ENCODE peak calls at places on chromosomes 2 and 18, in five cellular contexts. G is K562, D is IMR-90, F is GM12878, H is SK-N-SH. P is an unnamed sample.

GRCh38 chr2:64403426-64403825 is 50.5 kb upstream of the LGALSL start:
- DNase-seq in F (no peak), H (no peak), D (no peak), G (no peak), P (no peak)

GRCh38 chr18:67486534-67486933 is 30.0 kb downstream of the DSEL start:
- DNase-seq in F (no peak), H (no peak), G (no peak), D (no peak), P (no peak)

GRCh38 chr2:23002234-23002633 is 382.7 kb upstream of the KLHL29 start:
- DNase-seq in H (no peak), F (no peak), D (no peak), G (no peak), P (no peak)

GRCh38 chr18:6009751-6010150 is 114.4 kb upstream of the TMEM200C start:
- DNase-seq in G (no peak), H (no peak), D (peak), F (no peak), P (no peak)

GRCh38 chr2:120686511-120687168 is 49.0 kb upstream of the GLI2 start:
- DNase-seq in D (no peak), G (peak), F (no peak), H (no peak), P (no peak)

GRCh38 chr2:32310577-32310976 is 32.9 kb downstream of the YIPF4 start:
- DNase-seq in G (no peak), H (no peak), D (no peak), F (no peak), P (no peak)

GRCh38 chr2:216618785-216619184 is 14.4 kb upstream of the IGFBP2 start:
- DNase-seq in F (no peak), D (no peak), G (no peak), H (no peak), P (no peak)

GRCh38 chr2:238160206-238161129 is 1.7 kb downstream of the ERFE start:
- DNase-seq in D (peak), H (peak), F (no peak), G (peak), P (peak)

GRCh38 chr2:238719641-238720040 is 128.2 kb upstream of the TWIST2 start:
- DNase-seq in F (no peak), G (no peak), D (no peak), H (no peak), P (no peak)

GRCh38 chr18:10927290-10927979 is 221.9 kb downstream of the PIEZO2 start:
- DNase-seq in H (no peak), G (no peak), D (peak), F (no peak), P (no peak)

GRCh38 chr2:70551156-70551555 is 2.5 kb downstream of the TGFA start:
- DNase-seq in G (no peak), H (no peak), F (no peak), D (no peak), P (no peak)

GRCh38 chr2:39381653-39382052 is 55.4 kb downstream of the MAP4K3 start:
- DNase-seq in D (no peak), F (no peak), H (no peak), G (no peak), P (no peak)

GRCh38 chr2:43225093-43225787 is 1.2 kb downstream of the ZFP36L2 start:
- DNase-seq in F (no peak), G (peak), D (peak), H (peak), P (no peak)

GRCh38 chr2:109129921-109130725 is 1.1 kb downstream of the SH3RF3 start:
- DNase-seq in D (peak), G (no peak), F (no peak), H (no peak), P (no peak)

GRCh38 chr18:50009772-50010171 is 185.2 kb downstream of the MYO5B start:
- DNase-seq in F (peak), G (peak), D (peak), H (peak), P (peak)

GRCh38 chr2:30446602-30447148 is 371 bp upstream of the LCLAT1 start:
- DNase-seq in D (no peak), F (no peak), G (no peak), H (peak), P (no peak)

GRCh38 chr2:22055784-22056620 is 932.2 kb downstream of the TDRD15 start:
- DNase-seq in H (no peak), F (no peak), D (no peak), G (no peak), P (peak)

GRCh38 chr2:29731948-29732347 is 189.4 kb downstream of the ALK start:
- DNase-seq in H (no peak), D (no peak), F (no peak), G (no peak), P (no peak)

GRCh38 chr2:41772697-41773096 is 275.1 kb upstream of the PKDCC start:
- DNase-seq in H (no peak), D (no peak), F (no peak), G (no peak), P (no peak)

GRCh38 chr2:144445196-144445595 is 74.7 kb downstream of the ZEB2 start:
- DNase-seq in F (no peak), H (no peak), D (no peak), G (no peak), P (no peak)

GRCh38 chr18:36214811-36215210 is 27.5 kb downstream of the MOCOS start:
- DNase-seq in G (no peak), D (no peak), H (no peak), F (no peak), P (no peak)

GRCh38 chr2:127011796-127012195 is 95.2 kb downstream of the BIN1 start:
- DNase-seq in G (no peak), F (no peak), D (no peak), H (no peak), P (no peak)

GRCh38 chr18:56329536-56329935 is 308.9 kb downstream of the TXNL1 start:
- DNase-seq in H (no peak), G (no peak), D (no peak), F (no peak), P (no peak)

GRCh38 chr2:1609040-1609439 is 135.3 kb downstream of the PXDN start:
- DNase-seq in D (no peak), G (no peak), F (no peak), H (no peak), P (no peak)

GRCh38 chr2:224958873-224959272 is 83.4 kb downstream of the DOCK10 start:
- DNase-seq in G (no peak), F (no peak), D (no peak), H (no peak), P (no peak)

GRCh38 chr2:160367887-160368286 is 125.7 kb downstream of the RBMS1 start:
- DNase-seq in G (no peak), F (peak), D (peak), H (no peak), P (no peak)

GRCh38 chr18:48939368-48940097 is 11.2 kb downstream of the SMAD7 start:
- DNase-seq in D (no peak), F (no peak), G (no peak), H (no peak), P (no peak)

GRCh38 chr2:199778655-199779054 is 72.3 kb downstream of the FTCDNL1 start:
- DNase-seq in F (no peak), H (no peak), G (no peak), D (no peak), P (no peak)

GRCh38 chr2:28662044-28662443 is 89.6 kb upstream of the PPP1CB start:
- DNase-seq in G (no peak), H (no peak), D (no peak), F (no peak), P (no peak)

GRCh38 chr2:102619414-102620319 is at the start of gene SLC9A2:
- DNase-seq in D (no peak), H (peak), F (no peak), G (peak), P (no peak)

GRCh38 chr2:66673286-66673685 is 238.4 kb downstream of the MEIS1 start:
- DNase-seq in F (no peak), H (no peak), G (no peak), D (no peak), P (no peak)

GRCh38 chr2:113685471-113685870 is 58.4 kb downstream of the RABL2A start:
- DNase-seq in H (no peak), G (no peak), F (no peak), D (peak), P (no peak)

GRCh38 chr2:236570081-236570979 is 705 bp downstream of the ACKR3 start:
- DNase-seq in G (no peak), D (no peak), H (no peak), F (no peak), P (no peak)

GRCh38 chr2:66446178-66446860 is 11.4 kb downstream of the MEIS1 start:
- DNase-seq in D (no peak), F (no peak), H (no peak), G (no peak), P (no peak)

GRCh38 chr2:88658890-88659881 is 31.9 kb upstream of the EIF2AK3 start:
- DNase-seq in D (peak), F (no peak), G (no peak), H (no peak), P (peak)

DNA sequence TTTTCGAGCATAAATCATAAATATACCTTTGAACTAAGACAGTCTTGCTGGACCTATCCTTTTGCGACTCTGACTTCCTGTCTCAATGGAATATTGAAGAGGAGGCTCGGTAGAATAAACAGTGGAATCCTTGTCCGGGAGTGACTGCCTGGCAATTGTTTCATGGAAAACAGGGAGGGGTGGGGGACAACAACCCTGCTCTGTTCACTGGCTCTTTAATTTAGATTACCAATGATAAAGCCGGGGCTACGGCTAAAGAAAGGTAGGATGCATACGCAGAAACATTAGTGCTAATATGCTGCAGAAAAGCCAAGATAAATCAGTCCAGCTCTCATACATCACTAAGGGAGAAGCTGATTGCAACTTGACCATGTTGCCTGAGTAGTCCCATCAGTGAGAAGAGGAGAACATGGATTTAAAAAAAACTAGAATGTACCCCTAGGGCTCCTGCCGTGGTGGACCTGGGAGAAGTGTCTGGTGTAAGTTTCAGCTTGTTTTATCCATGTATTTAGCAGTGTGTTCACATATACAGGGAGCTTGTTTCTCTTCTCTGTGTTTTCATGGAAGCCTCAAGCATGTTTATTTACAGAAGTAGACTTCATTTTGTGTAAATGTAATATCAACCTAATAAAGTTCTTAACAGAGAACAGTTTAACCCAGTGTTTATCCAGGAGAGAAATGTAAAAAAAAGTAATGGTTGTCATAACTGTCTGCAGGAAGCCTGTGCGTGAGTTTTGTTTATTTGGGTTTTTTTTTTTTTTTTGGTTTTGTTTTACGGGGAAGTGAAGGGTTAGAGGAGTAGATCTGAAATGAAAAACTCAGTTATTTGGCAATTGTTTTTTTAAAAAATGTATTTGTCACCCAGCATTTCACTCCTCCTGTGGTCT is 124.4 kb downstream of the RAPGEF4 start:
- DNase-seq in D (no peak), G (no peak), F (no peak), H (peak), P (no peak)
- TF ChIP-seq MXI1 in D (no peak), G (no peak), F (no peak), H (peak), P (no peak)

DNA sequence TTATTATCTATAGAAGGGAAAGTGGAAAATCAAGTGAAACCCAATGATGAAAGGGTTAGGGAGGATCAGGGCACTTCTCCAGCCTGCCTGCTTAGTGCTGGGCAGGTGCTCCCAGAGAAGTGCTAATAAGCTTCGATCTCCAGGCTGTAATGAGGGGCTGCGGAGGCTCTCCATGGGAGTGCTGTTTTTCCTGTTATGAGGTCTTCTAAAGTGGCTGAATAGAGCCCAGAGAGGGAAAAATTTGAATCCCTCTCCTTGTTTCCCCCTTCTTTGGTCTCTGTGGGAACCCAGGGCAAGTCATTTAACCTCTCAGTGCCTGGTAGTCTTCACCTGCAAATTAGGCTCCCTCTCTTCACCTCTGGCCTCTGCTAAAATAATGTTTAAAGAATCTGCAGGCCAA is 351.7 kb upstream of the DCC start:
- DNase-seq in F (no peak), H (no peak), G (no peak), D (no peak), P (no peak)
- TF ChIP-seq MXI1 in F (no peak), H (no peak), G (no peak), D (no peak), P (no peak)

GRCh38 chr2:78606895-78607294 is 418.6 kb upstream of the REG3G start:
- DNase-seq in G (no peak), H (no peak), D (no peak), F (no peak), P (no peak)
- TF ChIP-seq MXI1 in G (no peak), H (no peak), D (no peak), F (no peak), P (no peak)

DNA sequence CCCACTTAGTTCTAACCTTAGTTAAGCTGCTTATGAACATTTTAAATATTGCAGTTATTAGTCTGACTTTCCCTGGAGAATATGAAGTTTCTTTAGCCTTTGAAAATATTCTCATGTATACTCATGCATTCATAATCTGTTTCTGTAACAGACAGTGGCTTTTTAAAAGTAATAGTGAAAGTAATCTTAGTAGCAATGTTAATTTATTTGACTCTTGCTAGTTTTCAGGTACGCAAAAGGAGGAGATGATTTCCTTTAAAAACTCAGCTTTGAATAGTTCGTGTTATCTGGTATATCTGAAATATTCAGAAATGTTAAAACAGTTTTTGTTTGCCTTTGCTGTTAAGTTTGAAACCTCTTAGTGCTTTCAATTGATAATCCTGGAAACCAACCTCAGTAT is 3.8 kb downstream of the ANKRD12 start:
- DNase-seq in D (no peak), H (no peak), G (no peak), F (no peak), P (no peak)
- TF ChIP-seq MXI1 in D (no peak), H (no peak), G (no peak), F (no peak), P (no peak)

GRCh38 chr2:83972123-83972522 is 487.0 kb downstream of the SUCLG1 start:
- DNase-seq in F (no peak), G (no peak), H (no peak), D (no peak), P (no peak)
- TF ChIP-seq MXI1 in F (no peak), G (no peak), H (no peak), D (no peak), P (no peak)

GRCh38 chr2:98037666-98038339 is 42.1 kb upstream of the TMEM131 start:
- DNase-seq in F (no peak), D (no peak), G (no peak), H (no peak), P (no peak)

GRCh38 chr2:98037206-98037605 is 41.5 kb upstream of the TMEM131 start:
- DNase-seq in G (no peak), H (no peak), D (no peak), F (no peak), P (no peak)

GRCh38 chr2:98039085-98039756 is 43.5 kb upstream of the TMEM131 start:
- DNase-seq in D (no peak), G (no peak), H (no peak), F (no peak), P (no peak)

GRCh38 chr2:98040331-98040939 is 44.7 kb upstream of the TMEM131 start:
- DNase-seq in D (no peak), G (no peak), F (no peak), H (no peak), P (no peak)

DNA sequence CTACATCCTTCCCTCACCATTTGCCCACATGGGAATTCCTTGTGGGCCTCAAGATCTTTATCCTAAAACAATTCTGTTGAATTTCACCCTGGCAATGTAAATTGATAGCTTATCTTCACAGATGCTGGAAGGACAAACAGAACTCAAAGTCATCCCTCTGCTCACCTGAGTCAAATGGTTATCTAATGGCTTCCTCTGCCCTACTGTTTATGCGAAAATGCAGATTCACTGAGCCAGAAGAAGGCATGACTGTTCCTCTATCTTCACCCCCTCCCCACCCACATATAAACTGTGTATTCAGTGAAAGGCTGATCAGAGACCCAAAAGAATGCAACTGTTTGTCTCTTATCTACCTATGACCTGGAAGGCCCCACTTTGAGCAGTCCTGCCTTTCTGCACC is 43.9 kb upstream of the VWA3B start:
- DNase-seq in H (no peak), F (no peak), D (no peak), G (no peak), P (no peak)
- TF ChIP-seq MXI1 in H (no peak), F (no peak), D (no peak), G (no peak), P (no peak)

GRCh38 chr2:233976690-233977294 is 59.6 kb downstream of the TRPM8 start:
- DNase-seq in G (peak), H (peak), D (peak), F (peak), P (peak)
- TF ChIP-seq MXI1 in G (no peak), H (no peak), D (no peak), F (no peak), P (no peak)

DNA sequence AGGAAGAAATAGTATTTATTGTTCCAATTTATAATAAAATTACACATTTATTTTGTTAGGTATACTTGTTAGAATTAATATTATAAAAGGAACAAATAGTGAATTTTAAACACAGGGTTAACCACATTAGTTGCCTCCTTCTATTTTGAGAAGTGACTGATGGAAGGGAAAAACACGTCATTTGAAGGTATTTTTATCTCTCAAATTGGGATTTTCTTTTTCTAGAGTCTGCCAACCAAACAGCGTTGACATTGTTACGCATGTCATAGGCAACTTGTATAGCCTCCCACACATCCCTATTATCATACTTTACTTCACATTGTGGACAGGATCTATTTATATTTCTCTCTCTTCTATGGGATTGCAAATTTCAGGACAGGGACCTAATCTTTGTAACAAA is 118.7 kb upstream of the B3GNT2 start:
- DNase-seq in G (no peak), H (no peak), F (no peak), D (no peak), P (no peak)
- TF ChIP-seq MXI1 in G (no peak), H (no peak), F (no peak), D (no peak), P (no peak)